ENCODE peak calls at places on chromosome 16, in four cellular contexts. O is fibroblast of the aortic adventitia, L is fibroblast of pulmonary artery, Y is esophagus muscularis mucosa. J is an unnamed sample.

GRCh38 chr16:51734220-51734619 is 583.1 kb upstream of the SALL1 start:
- DNase-seq in O (no peak), L (no peak), Y (no peak), J (no peak)

GRCh38 chr16:21167360-21167759 is 8.9 kb downstream of the LDAF1 start:
- DNase-seq in O (peak), L (peak), Y (no peak), J (no peak)

GRCh38 chr16:73199214-73199613 is 151.3 kb upstream of the ZFHX3 start:
- DNase-seq in O (no peak), L (no peak), Y (no peak), J (no peak)

GRCh38 chr16:61098505-61098904 is 937.7 kb downstream of the CDH8 start:
- DNase-seq in O (no peak), L (no peak), Y (no peak), J (no peak)

GRCh38 chr16:9966569-9967157 is 215.6 kb downstream of the GRIN2A start:
- DNase-seq in O (peak), L (no peak), Y (peak), J (no peak)

GRCh38 chr16:89363621-89364393 is 126.6 kb downstream of the ANKRD11 start:
- DNase-seq in O (peak), L (peak), Y (no peak), J (no peak)

GRCh38 chr16:65122724-65122973 is 786 bp upstream of the CDH11 start:
- DNase-seq in O (no peak), L (no peak), Y (no peak), J (no peak)

GRCh38 chr16:52114414-52114813 is 432.5 kb downstream of the TOX3 start:
- DNase-seq in O (no peak), L (no peak), Y (no peak), J (no peak)

GRCh38 chr16:67883872-67884261 is 818 bp upstream of the NRN1L start:
- DNase-seq in O (peak), L (peak), Y (no peak), J (peak)

GRCh38 chr16:12719972-12720371 is 83.7 kb downstream of the CPPED1 start:
- DNase-seq in O (no peak), L (no peak), Y (no peak), J (no peak)

GRCh38 chr16:47970291-47970931 is 185.4 kb downstream of the ABCC12 start:
- DNase-seq in O (peak), L (peak), Y (peak), J (no peak)

GRCh38 chr16:52526429-52526828 is 20.5 kb downstream of the TOX3 start:
- DNase-seq in O (no peak), L (no peak), Y (no peak), J (no peak)

GRCh38 chr16:65136656-65137055 is 14.8 kb upstream of the CDH11 start:
- DNase-seq in O (no peak), L (no peak), Y (peak), J (no peak)

GRCh38 chr16:55214412-55214811 is 109.6 kb upstream of the IRX6 start:
- DNase-seq in O (no peak), L (no peak), Y (no peak), J (no peak)

GRCh38 chr16:71214771-71215381 is 15.6 kb downstream of the HYDIN start:
- DNase-seq in O (peak), L (peak), Y (no peak), J (no peak)

GRCh38 chr16:52552643-52553042 is 5.7 kb upstream of the TOX3 start:
- DNase-seq in O (no peak), L (no peak), Y (peak), J (no peak)

GRCh38 chr16:49013727-49014080 is 267.9 kb downstream of the CBLN1 start:
- DNase-seq in O (no peak), L (no peak), Y (peak), J (no peak)

GRCh38 chr16:69260506-69260905 is 50.6 kb upstream of the VPS4A start:
- DNase-seq in O (no peak), L (no peak), Y (no peak), J (no peak)

GRCh38 chr16:89112377-89113151 is 18.9 kb downstream of the ACSF3 start:
- DNase-seq in O (no peak), L (no peak), Y (no peak), J (no peak)

GRCh38 chr16:54936979-54937672 is 6.5 kb downstream of the IRX5 start:
- DNase-seq in O (peak), L (no peak), Y (peak), J (no peak)

GRCh38 chr16:67415872-67416793 is at the start of gene ZDHHC1:
- DNase-seq in O (peak), L (peak), Y (no peak), J (peak)

GRCh38 chr16:711548-712320 is 3.2 kb upstream of the METRN start:
- DNase-seq in O (peak), L (peak), Y (no peak), J (peak)

GRCh38 chr16:79838860-79839259 is 238.3 kb upstream of the MAF start:
- DNase-seq in O (no peak), L (no peak), Y (no peak), J (no peak)

GRCh38 chr16:63008688-63009087 is 972.5 kb upstream of the CDH8 start:
- DNase-seq in O (no peak), L (no peak), Y (no peak), J (no peak)

GRCh38 chr16:24723663-24724062 is 5.8 kb upstream of the TNRC6A start:
- DNase-seq in O (no peak), L (no peak), Y (no peak), J (no peak)

GRCh38 chr16:69494993-69495392 is 70.6 kb downstream of the CYB5B start:
- DNase-seq in O (no peak), L (peak), Y (no peak), J (no peak)

GRCh38 chr16:70162041-70162451 is 11.5 kb upstream of the CLEC18C start:
- DNase-seq in O (peak), L (peak), Y (peak), J (no peak)

GRCh38 chr16:67931712-67932461 is at the start of gene CTRL:
- DNase-seq in O (no peak), L (no peak), Y (no peak), J (no peak)

GRCh38 chr16:82510041-82510440 is 116.7 kb upstream of the CDH13 start:
- DNase-seq in O (no peak), L (no peak), Y (no peak), J (no peak)

GRCh38 chr16:58118801-58119508 is 10.2 kb downstream of the CFAP20 start:
- DNase-seq in O (peak), L (no peak), Y (no peak), J (no peak)

GRCh38 chr16:51465026-51465425 is 314.0 kb upstream of the SALL1 start:
- DNase-seq in O (peak), L (peak), Y (peak), J (no peak)

GRCh38 chr16:46932802-46933201 is 40.7 kb downstream of the DNAJA2 start:
- DNase-seq in O (no peak), L (no peak), Y (no peak), J (no peak)

GRCh38 chr16:78415669-78416068 is 316.2 kb downstream of the WWOX start:
- DNase-seq in O (no peak), L (no peak), Y (peak), J (no peak)

GRCh38 chr16:81711609-81712329 is 67.3 kb upstream of the PLCG2 start:
- DNase-seq in O (peak), L (peak), Y (no peak), J (no peak)

GRCh38 chr16:48292452-48292851 is 45.1 kb upstream of the ABCC11 start:
- DNase-seq in O (no peak), L (no peak), Y (no peak), J (no peak)

GRCh38 chr16:55703003-55704001 is 47.5 kb downstream of the SLC6A2 start:
- DNase-seq in O (peak), L (peak), Y (no peak), J (no peak)

GRCh38 chr16:28845173-28846079 is 722 bp downstream of the TUFM start:
- DNase-seq in O (no peak), L (peak), Y (no peak), J (no peak)

GRCh38 chr16:64397042-64397441 is 724.8 kb downstream of the CDH11 start:
- DNase-seq in O (no peak), L (no peak), Y (no peak), J (no peak)

GRCh38 chr16:2751577-2752034 is 832 bp upstream of the SRRM2 start:
- DNase-seq in O (no peak), L (peak), Y (no peak), J (no peak)

GRCh38 chr16:87060026-87060986 is 256.9 kb downstream of the C16orf95 start:
- DNase-seq in O (peak), L (peak), Y (no peak), J (no peak)
- TF ChIP-seq CTCF in O (peak), L (peak), Y (no peak), J (no peak)

DNA sequence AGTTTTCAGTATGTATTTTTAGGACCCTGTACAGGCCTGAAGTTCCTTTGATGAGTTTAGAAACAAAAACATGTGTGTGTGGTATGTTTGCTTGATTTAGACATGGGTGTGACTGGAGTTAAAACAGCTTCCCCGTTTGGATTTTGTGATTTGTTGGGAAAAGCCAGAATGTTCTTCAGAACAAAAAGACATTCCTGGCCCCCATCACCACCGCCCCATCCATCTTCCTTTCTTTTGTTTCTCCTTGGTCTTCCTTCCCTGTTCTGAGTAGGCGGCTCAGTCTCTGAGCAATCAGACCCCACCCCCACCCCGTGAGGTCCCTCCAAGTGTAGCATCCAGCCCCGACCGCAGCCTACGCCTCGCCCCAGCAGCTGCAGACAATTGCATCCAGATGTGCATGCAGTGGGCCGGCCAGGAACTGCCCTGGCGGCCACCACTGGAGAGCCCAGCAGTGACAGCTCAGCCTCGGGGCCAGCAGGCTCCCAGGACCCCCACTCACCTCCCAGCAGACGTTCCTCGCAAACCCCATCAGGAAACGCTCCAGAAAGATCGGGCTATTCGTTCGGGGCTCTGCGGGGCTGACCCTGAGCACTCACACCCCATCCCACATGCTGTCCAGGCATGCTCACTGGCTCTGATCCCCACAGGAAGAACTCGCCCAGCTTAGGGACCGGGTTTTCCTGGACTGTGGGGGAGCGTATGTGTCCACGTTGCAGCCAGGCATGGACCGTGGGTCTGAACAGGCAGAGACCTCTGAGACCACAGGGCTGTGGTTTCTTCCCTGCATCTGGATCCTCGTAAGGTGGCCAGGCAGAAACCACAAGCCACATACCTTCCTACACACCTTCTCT is 99.8 kb upstream of the CDH5 start:
- DNase-seq in O (peak), L (peak), Y (no peak), J (no peak)
- TF ChIP-seq CTCF in O (peak), L (no peak), Y (no peak), J (no peak)

GRCh38 chr16:23348579-23349469 is 46.7 kb downstream of the SCNN1B start:
- DNase-seq in O (no peak), L (no peak), Y (no peak), J (no peak)
- TF ChIP-seq CTCF in O (no peak), L (peak), Y (no peak), J (no peak)

GRCh38 chr16:86122681-86123342 is 223.8 kb downstream of the IRF8 start:
- DNase-seq in O (no peak), L (no peak), Y (no peak), J (no peak)
- TF ChIP-seq CTCF in O (no peak), L (no peak), Y (no peak), J (no peak)

GRCh38 chr16:15777533-15778203 is 79.2 kb downstream of the MYH11 start:
- DNase-seq in O (peak), L (peak), Y (no peak), J (no peak)
- TF ChIP-seq CTCF in O (peak), L (peak), Y (peak), J (no peak)

GRCh38 chr16:66383551-66383950 is 17.1 kb downstream of the CDH5 start:
- DNase-seq in O (no peak), L (no peak), Y (no peak), J (no peak)

GRCh38 chr16:66380421-66380820 is 13.9 kb downstream of the CDH5 start:
- DNase-seq in O (no peak), L (no peak), Y (no peak), J (no peak)

GRCh38 chr16:66382966-66383299 is 16.4 kb downstream of the CDH5 start:
- DNase-seq in O (peak), L (peak), Y (no peak), J (no peak)

GRCh38 chr16:66381585-66382170 is 15.2 kb downstream of the CDH5 start:
- DNase-seq in O (no peak), L (no peak), Y (no peak), J (no peak)

GRCh38 chr16:66382171-66382965 is 15.9 kb downstream of the CDH5 start:
- DNase-seq in O (peak), L (peak), Y (no peak), J (no peak)
- TF ChIP-seq CTCF in O (no peak), L (peak), Y (no peak), J (no peak)

DNA sequence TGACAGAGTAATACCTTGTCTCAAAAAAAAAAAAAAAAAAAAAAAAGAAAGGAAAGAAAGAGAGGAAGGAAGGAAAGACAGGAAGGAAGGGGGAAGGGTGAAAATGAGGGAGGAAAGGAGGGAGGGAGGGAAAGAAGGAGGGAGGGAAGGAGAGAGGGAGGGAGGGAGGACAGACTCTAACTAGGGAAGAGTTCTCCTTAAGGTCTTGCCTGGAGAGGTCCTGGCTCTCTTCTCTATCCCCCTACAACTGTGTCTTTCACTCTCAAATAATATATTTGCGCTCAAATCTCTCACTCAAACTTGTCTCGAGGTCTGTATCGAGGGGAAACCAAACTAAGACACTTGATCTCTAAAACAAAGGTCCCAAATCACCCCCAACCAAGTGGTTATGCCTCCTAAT is 35.6 kb downstream of the WDR59 start:
- DNase-seq in O (no peak), L (no peak), Y (no peak), J (no peak)
- TF ChIP-seq CTCF in O (no peak), L (no peak), Y (no peak), J (no peak)